ENCODE peak calls at places on chromosomes 4 and X, in ten cellular contexts. E is foreskin fibroblast; S is heart left ventricle; J is NCI-H1092; W is NCI-H774; F is GM06990; H is activated naive CD4-positive, alpha-beta T cell treated with anti-CD3 and anti-CD28 coated beads, Interleukin-2, amount 10 ng/mL, durations not matched to agents 7 days and 5 days; L is progenitor cell of endocrine pancreas; O is stimulated activated CD4-positive, alpha-beta T cell treated with anti-CD3 and anti-CD28 coated beads, Interleukin-4, amount 100 ng/mL, for 4 hours; Q is CD4-positive, CD25-positive, alpha-beta regulatory T cell. Z is an unnamed sample.

GRCh38 chr4:54185380-54185779 is 43.7 kb upstream of the PDGFRA start:
- DNase-seq in O (no peak), F (no peak), Q (no peak), L (no peak), E (no peak), H (no peak), J (no peak), W (no peak), S (no peak), Z (no peak)

GRCh38 chrX:147226801-147227200 is 412.3 kb upstream of the CXorf51A start:
- DNase-seq in O (no peak), F (no peak), S (no peak), L (no peak), H (no peak), Q (no peak), E (no peak), W (no peak), J (no peak), Z (no peak)

GRCh38 chr4:1309261-1310010 is 19.7 kb downstream of the MAEA start:
- DNase-seq in H (peak; percentile 79), J (no peak), F (peak; percentile 65), O (peak; percentile 48), L (peak; percentile 73), W (no peak), Q (peak; percentile 48), S (peak; percentile 92), E (peak; percentile 96), Z (peak; percentile 89)

GRCh38 chr4:9867746-9868425 is 86.5 kb downstream of the DRD5 start:
- DNase-seq in O (no peak), S (no peak), E (no peak), J (peak; percentile 72), Q (no peak), H (no peak), F (no peak), W (peak; percentile 86), L (no peak), Z (no peak)

GRCh38 chrX:38282044-38282443 is 45.3 kb downstream of the RPGR start:
- DNase-seq in L (no peak), O (no peak), E (no peak), W (no peak), H (no peak), F (no peak), Q (no peak), S (no peak), J (no peak), Z (no peak)

GRCh38 chr4:7857238-7857701 is 82.4 kb downstream of the AFAP1 start:
- DNase-seq in E (peak; percentile 88), L (no peak), W (no peak), J (no peak), H (no peak), O (no peak), F (no peak), S (peak; percentile 63), Q (no peak), Z (peak; percentile 83)

GRCh38 chr4:6761540-6762243 is 20.8 kb upstream of the KIAA0232 start:
- DNase-seq in S (no peak), W (peak; percentile 2), J (no peak), H (no peak), O (peak; percentile 31), F (no peak), Q (no peak), E (peak; percentile 54), L (no peak), Z (no peak)

GRCh38 chr4:176565044-176565443 is 227.7 kb downstream of the VEGFC start:
- DNase-seq in H (no peak), J (no peak), S (no peak), Q (no peak), W (no peak), O (no peak), F (no peak), E (no peak), L (no peak), Z (no peak)

GRCh38 chr4:137531951-137532868 is at the start of gene PCDH18:
- DNase-seq in H (peak; percentile 45), L (peak; percentile 20), O (peak; percentile 2), Q (no peak), W (peak; percentile 16), E (peak; percentile 96), S (peak; percentile 87), J (no peak), F (no peak), Z (peak; percentile 96)

GRCh38 chrX:19775830-19776498 is 111.4 kb downstream of the SH3KBP1 start:
- DNase-seq in S (no peak), L (no peak), H (no peak), E (no peak), F (no peak), Q (no peak), O (no peak), W (no peak), J (no peak), Z (no peak)

GRCh38 chrX:36431819-36432218 is 512.3 kb downstream of the CFAP47 start:
- DNase-seq in H (no peak), L (no peak), W (no peak), S (no peak), E (no peak), Q (no peak), J (no peak), O (no peak), F (no peak), Z (peak; percentile 51)

GRCh38 chr4:188412499-188412898 is 273.3 kb downstream of the TRIML1 start:
- DNase-seq in E (no peak), S (no peak), F (no peak), L (no peak), J (no peak), O (no peak), H (no peak), W (no peak), Q (no peak), Z (no peak)

GRCh38 chr4:71396382-71396781 is 57.6 kb downstream of the SLC4A4 start:
- DNase-seq in F (no peak), E (no peak), W (no peak), S (no peak), Q (no peak), L (no peak), H (no peak), O (no peak), J (no peak), Z (peak; percentile 16)

GRCh38 chr4:71290074-71290473 is 48.7 kb upstream of the SLC4A4 start:
- DNase-seq in W (no peak), Q (no peak), O (no peak), F (no peak), L (no peak), E (peak; percentile 6), H (no peak), S (no peak), J (no peak), Z (peak; percentile 74)

GRCh38 chr4:88567591-88567990 is 24.7 kb upstream of the HERC3 start:
- DNase-seq in L (no peak), O (no peak), Q (no peak), F (no peak), H (no peak), S (no peak), W (no peak), E (peak; percentile 20), J (no peak), Z (no peak)

GRCh38 chrX:11504234-11504633 is 161.5 kb downstream of the ARHGAP6 start:
- DNase-seq in F (no peak), W (no peak), O (no peak), L (no peak), S (no peak), J (no peak), H (no peak), Q (no peak), E (no peak), Z (no peak)

GRCh38 chrX:150146271-150146888 is 208.1 kb upstream of the EOLA2 start:
- DNase-seq in Q (no peak), L (no peak), H (peak; percentile 21), W (no peak), S (no peak), J (no peak), O (peak; percentile 1), E (no peak), F (no peak), Z (no peak)

GRCh38 chrX:72243472-72243871 is 4.6 kb upstream of the ERCC6L start:
- DNase-seq in F (no peak), Q (no peak), W (no peak), H (no peak), O (no peak), L (no peak), J (no peak), E (peak; percentile 20), S (no peak), Z (peak; percentile 44)

GRCh38 chr4:150723727-150724411 is 141.9 kb downstream of the MAB21L2 start:
- DNase-seq in L (no peak), F (no peak), H (no peak), J (no peak), W (no peak), E (no peak), Q (no peak), O (no peak), S (no peak), Z (no peak)

GRCh38 chr4:104915373-104915772 is 231.3 kb upstream of the TET2 start:
- DNase-seq in Q (no peak), S (no peak), W (no peak), F (no peak), J (no peak), O (no peak), E (no peak), H (no peak), L (no peak), Z (no peak)

Z was measured in brain microvascular endothelial cell.